ENCODE peak calls at places on chromosomes 4 and X, in ten cellular contexts. S is choroid plexus epithelial cell, M is prostate gland, Y is putamen, K is ELR, X is GM23248, H is dermis microvascular lymphatic vessel endothelial cell, I is A549, T is posterior cingulate gyrus, B is fibroblast of the aortic adventitia. Q is an unnamed sample.

GRCh38 chrX:118727686-118728339 is 407 bp downstream of the IL13RA1 start:
- DNase-seq in K (peak), S (no peak), Y (no peak), B (peak), X (peak), M (peak), H (peak), T (no peak), I (peak), Q (peak)

GRCh38 chrX:70970482-70970999 is 39.6 kb upstream of the SLC7A3 start:
- DNase-seq in B (peak), M (no peak), S (peak), H (peak), T (no peak), K (peak), Y (peak), I (peak), X (peak), Q (peak)

GRCh38 chr4:74682567-74683359 is 111.6 kb downstream of the BTC start:
- DNase-seq in K (peak), I (peak), X (peak), M (no peak), T (no peak), B (peak), Y (no peak), H (peak), S (peak), Q (peak)

GRCh38 chr4:118417325-118417724 is 64.5 kb upstream of the PRSS12 start:
- DNase-seq in H (no peak), S (peak), B (peak), T (no peak), K (no peak), Y (no peak), X (peak), I (no peak), M (no peak), Q (no peak)

GRCh38 chr4:85968945-85969830 is 390.7 kb downstream of the MAPK10 start:
- DNase-seq in Y (peak), M (no peak), B (peak), X (peak), K (peak), T (no peak), H (peak), I (peak), S (peak), Q (peak)

GRCh38 chrX:153571159-153571908 is 27.6 kb downstream of the CCNQ start:
- DNase-seq in Y (no peak), K (no peak), T (peak), H (no peak), M (no peak), X (no peak), S (no peak), B (no peak), I (no peak), Q (no peak)

GRCh38 chrX:40484408-40485091 is 96.2 kb upstream of the ATP6AP2 start:
- DNase-seq in S (peak), H (no peak), B (no peak), K (no peak), M (no peak), X (no peak), Y (peak), I (no peak), T (no peak), Q (no peak)

GRCh38 chrX:65706041-65706828 is 38.8 kb downstream of the MSN start:
- DNase-seq in B (peak), I (peak), X (peak), H (peak), K (peak), Y (no peak), T (no peak), S (peak), M (no peak), Q (peak)

Q was measured in endothelial cell of umbilical vein.